ENCODE peak calls at places on chromosomes 5 and 9, in four cellular contexts. T, H, L and K are unnamed samples.

GRCh38 chr5:144187699-144188294 is 17.1 kb downstream of the KCTD16 start:
- DNase-seq in T (no peak), H (peak), L (peak), K (no peak)

GRCh38 chr9:136045595-136046554 is 49.2 kb downstream of the NACC2 start:
- DNase-seq in T (no peak), H (no peak), L (no peak), K (no peak)

GRCh38 chr5:143495124-143495523 is 91.6 kb upstream of the NR3C1 start:
- DNase-seq in T (no peak), H (peak), L (no peak), K (no peak)

GRCh38 chr5:172773481-172774469 is 2.8 kb upstream of the DUSP1 start:
- DNase-seq in T (no peak), H (no peak), L (no peak), K (no peak)

GRCh38 chr9:2040828-2041227 is 25.7 kb downstream of the SMARCA2 start:
- DNase-seq in T (no peak), H (no peak), L (no peak), K (no peak)

GRCh38 chr9:98263482-98264357 is 8.3 kb upstream of the TBC1D2 start:
- DNase-seq in T (peak), H (peak), L (peak), K (peak)

GRCh38 chr9:4741365-4742031 is 496 bp upstream of the AK3 start:
- DNase-seq in T (peak), H (peak), L (no peak), K (peak)

GRCh38 chr9:32378993-32379729 is 5.3 kb upstream of the ACO1 start:
- DNase-seq in T (peak), H (peak), L (peak), K (peak)

GRCh38 chr5:73917433-73917832 is 291.4 kb downstream of the ARHGEF28 start:
- DNase-seq in T (no peak), H (no peak), L (no peak), K (no peak)

GRCh38 chr5:168270446-168270845 is 21.0 kb upstream of the WWC1 start:
- DNase-seq in T (no peak), H (no peak), L (no peak), K (no peak)

GRCh38 chr5:114221807-114222206 is 140.1 kb upstream of the KCNN2 start:
- DNase-seq in T (no peak), H (no peak), L (no peak), K (no peak)

GRCh38 chr9:121849554-121849953 is 198.1 kb downstream of the DAB2IP start:
- DNase-seq in T (no peak), H (no peak), L (no peak), K (no peak)

GRCh38 chr5:157506981-157507780 is 47.2 kb downstream of the NIPAL4 start:
- DNase-seq in T (no peak), H (no peak), L (no peak), K (no peak)

GRCh38 chr5:136014049-136014516 is 14.7 kb upstream of the TGFBI start:
- DNase-seq in T (no peak), H (no peak), L (no peak), K (no peak)

GRCh38 chr9:76570820-76571219 is 111.8 kb downstream of the GCNT1 start:
- DNase-seq in T (no peak), H (no peak), L (no peak), K (no peak)

GRCh38 chr5:151200913-151201445 is 22.9 kb downstream of the CCDC69 start:
- DNase-seq in T (no peak), H (no peak), L (no peak), K (no peak)

GRCh38 chr9:107487521-107488399 is 1.8 kb downstream of the KLF4 start:
- DNase-seq in T (no peak), H (no peak), L (no peak), K (no peak)

GRCh38 chr5:38752622-38753021 is 93.2 kb upstream of the OSMR start:
- DNase-seq in T (no peak), H (no peak), L (no peak), K (no peak)

GRCh38 chr5:96896806-96897205 is 20.5 kb downstream of the ERAP2 start:
- DNase-seq in T (no peak), H (no peak), L (no peak), K (no peak)

GRCh38 chr5:41637869-41638268 is 127.5 kb upstream of the PLCXD3 start:
- DNase-seq in T (no peak), H (no peak), L (no peak), K (peak)

GRCh38 chr9:33187519-33188218 is 20.5 kb upstream of the B4GALT1 start:
- DNase-seq in T (no peak), H (no peak), L (no peak), K (no peak)

GRCh38 chr5:112371054-112371453 is 48.0 kb downstream of the EPB41L4A start:
- DNase-seq in T (no peak), H (no peak), L (no peak), K (no peak)

GRCh38 chr9:34996905-34997279 is 7.3 kb downstream of the DNAJB5 start:
- DNase-seq in T (no peak), H (no peak), L (no peak), K (no peak)

GRCh38 chr5:176739461-176740051 is 70.8 kb upstream of the UNC5A start:
- DNase-seq in T (no peak), H (no peak), L (no peak), K (no peak)

GRCh38 chr9:136050706-136051567 is 44.2 kb downstream of the NACC2 start:
- DNase-seq in T (no peak), H (peak), L (no peak), K (peak)

GRCh38 chr5:164059471-164059870 is 554.1 kb downstream of the MAT2B start:
- DNase-seq in T (no peak), H (no peak), L (no peak), K (no peak)
- TF ChIP-seq TARDBP in T (no peak), H (no peak), L (no peak), K (no peak)

GRCh38 chr5:148734518-148734917 is 80.2 kb upstream of the HTR4 start:
- DNase-seq in T (no peak), H (no peak), L (no peak), K (no peak)

GRCh38 chr5:148735301-148735700 is 81.0 kb upstream of the HTR4 start:
- DNase-seq in T (no peak), H (no peak), L (no peak), K (no peak)

GRCh38 chr5:148730955-148731898 is 76.9 kb upstream of the HTR4 start:
- DNase-seq in T (peak), H (peak), L (peak), K (peak)

GRCh38 chr5:148732692-148733091 is 78.4 kb upstream of the HTR4 start:
- DNase-seq in T (no peak), H (no peak), L (no peak), K (no peak)

DNA sequence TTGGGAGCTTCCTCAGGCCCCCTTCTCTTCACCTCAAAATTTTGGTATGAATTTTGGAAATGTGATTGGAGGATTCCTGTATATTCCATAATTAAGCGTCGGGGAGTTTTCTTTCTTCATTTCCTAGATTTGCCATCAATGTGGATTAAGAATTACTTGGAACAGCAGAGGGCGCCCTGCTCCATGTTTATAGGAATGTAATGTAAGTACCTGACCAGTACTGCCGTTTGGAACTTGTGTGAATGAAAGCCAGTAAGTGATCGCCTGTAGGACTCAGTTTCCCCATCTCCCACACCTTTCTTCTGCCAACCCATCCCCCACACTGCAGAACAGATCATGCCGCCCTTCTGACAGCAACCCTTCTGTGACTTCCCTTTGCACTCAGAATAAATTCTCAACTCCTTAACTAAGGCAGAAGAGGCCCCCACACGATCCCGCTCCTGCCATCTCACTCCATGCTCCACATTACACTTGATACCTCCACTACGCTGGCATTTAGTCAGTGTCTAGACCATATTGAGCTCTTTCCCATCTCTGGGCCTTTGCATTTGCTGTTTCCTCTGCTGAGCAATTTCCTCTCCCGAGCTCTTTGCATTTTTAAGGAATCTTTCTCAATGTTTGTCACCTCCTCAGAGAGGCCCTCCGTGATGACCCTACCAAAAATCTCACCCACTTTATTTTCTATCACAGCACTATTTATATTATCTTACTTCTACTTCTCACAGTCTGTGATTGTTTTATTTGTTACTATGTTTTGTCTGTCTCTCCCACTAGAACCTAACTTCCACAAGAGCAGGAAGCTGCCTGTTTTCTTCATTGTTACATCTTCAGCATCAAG is 79.5 kb upstream of the HTR4 start:
- DNase-seq in T (peak), H (peak), L (no peak), K (peak)
- TF ChIP-seq FOXM1 in T (no peak), H (no peak), L (no peak), K (no peak)

GRCh38 chr5:106755066-106755465 is 915.7 kb downstream of the EFNA5 start:
- DNase-seq in T (no peak), H (no peak), L (no peak), K (no peak)
- TF ChIP-seq TARDBP in T (no peak), H (no peak), L (no peak), K (no peak)

GRCh38 chr5:1216918-1217295 is 8.3 kb upstream of the SLC6A18 start:
- DNase-seq in T (no peak), H (no peak), L (no peak), K (no peak)
- TF ChIP-seq FOXM1 in T (no peak), H (no peak), L (no peak), K (no peak)

GRCh38 chr5:79858097-79858723 is 132.9 kb downstream of the MTX3 start:
- DNase-seq in T (peak), H (peak), L (peak), K (peak)
- TF ChIP-seq TARDBP in T (no peak), H (no peak), L (no peak), K (no peak)